ENCODE peak calls at places on chromosomes 1 and 21, in four cellular contexts. H, S, B and R are unnamed samples.

GRCh38 chr1:115275216-115275615 is 62.8 kb downstream of the NGF start:
- DNase-seq in H (no peak), S (no peak), B (peak; percentile 25), R (no peak)

GRCh38 chr1:231885209-231885854 is 258.7 kb downstream of the DISC1 start:
- DNase-seq in H (no peak), S (no peak), B (no peak), R (no peak)

GRCh38 chr21:33698088-33698487 is 55.8 kb downstream of the ITSN1 start:
- DNase-seq in H (no peak), S (no peak), B (peak; percentile 69), R (no peak)

GRCh38 chr1:56566040-56566774 is 13.2 kb downstream of the PLPP3 start:
- DNase-seq in H (no peak), S (no peak), B (peak; percentile 39), R (no peak)

GRCh38 chr1:30809514-30810263 is 52.1 kb upstream of the LAPTM5 start:
- DNase-seq in H (no peak), S (no peak), B (peak; percentile 85), R (peak; percentile 55)

GRCh38 chr1:161772397-161772796 is 6.3 kb downstream of the ATF6 start:
- DNase-seq in H (no peak), S (no peak), B (no peak), R (no peak)

GRCh38 chr1:230578621-230579020 is 63.7 kb upstream of the COG2 start:
- DNase-seq in H (no peak), S (no peak), B (no peak), R (no peak)

GRCh38 chr1:180785306-180785705 is 127.4 kb upstream of the KIAA1614 start:
- DNase-seq in H (no peak), S (no peak), B (no peak), R (no peak)

GRCh38 chr1:29124366-29125236 is 898 bp upstream of the TMEM200B start:
- DNase-seq in H (peak; percentile 77), S (peak; percentile 70), B (peak; percentile 93), R (peak; percentile 30)

GRCh38 chr1:52209429-52209828 is 67.5 kb downstream of the ZFYVE9 start:
- DNase-seq in H (no peak), S (no peak), B (no peak), R (peak; percentile 99)

GRCh38 chr1:76066390-76066789 is 8.2 kb upstream of the ST6GALNAC3 start:
- DNase-seq in H (no peak), S (no peak), B (no peak), R (peak; percentile 65)

GRCh38 chr21:43645414-43645891 is 13.8 kb downstream of the HSF2BP start:
- DNase-seq in H (no peak), S (peak; percentile 54), B (peak; percentile 71), R (peak; percentile 76)

GRCh38 chr1:42135426-42135825 is 17.8 kb upstream of the GUCA2B start:
- DNase-seq in H (no peak), S (no peak), B (no peak), R (no peak)

GRCh38 chr1:220884109-220884980 is 5.1 kb downstream of the HLX start:
- DNase-seq in H (no peak), S (no peak), B (peak; percentile 75), R (no peak)

GRCh38 chr21:43361127-43361492 is 65.8 kb downstream of the SIK1 start:
- DNase-seq in H (no peak), S (no peak), B (no peak), R (peak; percentile 46)

GRCh38 chr1:231338270-231339128 is at the start of gene SPRTN:
- DNase-seq in H (no peak), S (no peak), B (peak; percentile 93), R (no peak)

GRCh38 chr1:109275706-109276345 is 7.1 kb downstream of the PSRC1 start:
- DNase-seq in H (no peak), S (no peak), B (no peak), R (no peak)

GRCh38 chr1:185670187-185670627 is 64.0 kb upstream of the HMCN1 start:
- DNase-seq in H (no peak), S (peak; percentile 17), B (peak; percentile 65), R (peak; percentile 7)

GRCh38 chr1:228217551-228218344 is 9.9 kb downstream of the OBSCN start:
- DNase-seq in H (no peak), S (no peak), B (no peak), R (no peak)

GRCh38 chr21:8989883-8990325 is 1531.5 kb upstream of the TPTE start:
- DNase-seq in H (no peak), S (no peak), B (no peak), R (no peak)

GRCh38 chr1:111334169-111334568 is 43.5 kb downstream of the CHIA start:
- DNase-seq in H (no peak), S (peak; percentile 23), B (peak; percentile 58), R (no peak)

GRCh38 chr1:39695011-39695410 is 3.8 kb upstream of the HPCAL4 start:
- DNase-seq in H (no peak), S (no peak), B (no peak), R (no peak)

GRCh38 chr1:183278736-183279591 is 92.9 kb downstream of the LAMC2 start:
- DNase-seq in H (no peak), S (peak; percentile 70), B (no peak), R (peak; percentile 88)

GRCh38 chr1:203354246-203354645 is 3.3 kb upstream of the FMOD start:
- DNase-seq in H (no peak), S (no peak), B (no peak), R (no peak)

GRCh38 chr1:203349166-203349565 is 1.8 kb downstream of the FMOD start:
- DNase-seq in H (no peak), S (no peak), B (no peak), R (no peak)

GRCh38 chr1:203349757-203350522 is 982 bp downstream of the FMOD start:
- DNase-seq in H (no peak), S (no peak), B (no peak), R (no peak)

GRCh38 chr1:203351037-203351625 is at the start of gene FMOD:
- DNase-seq in H (no peak), S (no peak), B (no peak), R (no peak)

GRCh38 chr1:203353486-203353885 is 2.6 kb upstream of the FMOD start:
- DNase-seq in H (no peak), S (no peak), B (no peak), R (no peak)
- H3K27me3 ChIP-seq in H (no peaks in the 10 kb centered on the region), S (peaks cover 91% of the 10 kb centered on the region), B (no peaks in the 10 kb centered on the region), R (peaks cover 49% of the 10 kb centered on the region)

GRCh38 chr1:212718499-212718898 is 18.9 kb upstream of the BATF3 start:
- DNase-seq in H (no peak), S (no peak), B (no peak), R (no peak)
- H3K4me1 ChIP-seq in H (peaks cover 5% of the 10 kb centered on the region), S (peaks cover 15% of the 10 kb centered on the region), B (no peaks in the 10 kb centered on the region), R (no peaks in the 10 kb centered on the region)

GRCh38 chr1:117655220-117655577 is 49.4 kb downstream of the TENT5C start:
- DNase-seq in H (no peak), S (peak; percentile 62), B (no peak), R (peak; percentile 42)
- H3K27ac ChIP-seq in H (peak overlapping the region; percentile 11), S (peak overlapping the region; percentile 57), B (no peak overlapping the region), R (no peak overlapping the region)

GRCh38 chr1:2946291-2946690 is 75.0 kb upstream of the ACTRT2 start:
- DNase-seq in H (no peak), S (no peak), B (no peak), R (no peak)
- H3K27me3 ChIP-seq in H (peaks cover 36% of the 10 kb centered on the region), S (peaks cover 73% of the 10 kb centered on the region), B (no peaks in the 10 kb centered on the region), R (no peaks in the 10 kb centered on the region)

DNA sequence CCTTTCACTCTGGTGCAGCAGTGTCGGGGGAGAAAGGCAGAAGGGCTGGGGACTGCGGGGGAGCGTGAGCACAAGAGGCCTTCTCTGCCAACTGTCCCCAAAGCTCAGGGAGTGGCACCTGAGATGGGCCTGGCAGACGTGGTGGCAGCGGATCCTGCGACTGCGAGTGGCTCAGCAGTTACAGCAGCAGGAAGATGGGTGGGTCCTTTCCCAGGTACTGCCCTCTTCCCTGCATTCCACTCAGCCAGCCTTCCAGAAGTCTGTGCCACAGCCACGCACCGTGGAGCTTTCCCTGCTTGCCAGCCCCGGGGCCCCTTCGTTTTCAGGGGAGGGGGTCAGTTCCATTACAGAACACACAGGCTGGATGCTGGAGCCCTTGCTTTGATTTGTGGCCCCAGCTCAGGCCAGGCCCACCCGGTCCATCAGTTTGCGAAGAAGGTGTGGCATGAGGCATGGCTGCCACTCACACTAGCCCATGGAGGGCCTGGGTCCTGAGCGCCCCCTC is 17.2 kb downstream of the MTHFR start:
- DNase-seq in H (peak; percentile 75), S (no peak), B (no peak), R (no peak)
- H3K4me1 ChIP-seq in H (peaks cover 81% of the 10 kb centered on the region), S (peaks cover 4% of the 10 kb centered on the region), B (peaks cover 79% of the 10 kb centered on the region), R (no peaks in the 10 kb centered on the region)

GRCh38 chr21:14452031-14452778 is 69.3 kb upstream of the HSPA13 start:
- DNase-seq in H (no peak), S (no peak), B (no peak), R (no peak)

GRCh38 chr21:14453339-14453738 is 70.4 kb upstream of the HSPA13 start:
- DNase-seq in H (no peak), S (no peak), B (no peak), R (no peak)

GRCh38 chr21:14452842-14453241 is 69.9 kb upstream of the HSPA13 start:
- DNase-seq in H (no peak), S (no peak), B (no peak), R (no peak)

GRCh38 chr21:14453964-14454641 is 71.2 kb upstream of the HSPA13 start:
- DNase-seq in H (no peak), S (no peak), B (peak; percentile 7), R (no peak)

DNA sequence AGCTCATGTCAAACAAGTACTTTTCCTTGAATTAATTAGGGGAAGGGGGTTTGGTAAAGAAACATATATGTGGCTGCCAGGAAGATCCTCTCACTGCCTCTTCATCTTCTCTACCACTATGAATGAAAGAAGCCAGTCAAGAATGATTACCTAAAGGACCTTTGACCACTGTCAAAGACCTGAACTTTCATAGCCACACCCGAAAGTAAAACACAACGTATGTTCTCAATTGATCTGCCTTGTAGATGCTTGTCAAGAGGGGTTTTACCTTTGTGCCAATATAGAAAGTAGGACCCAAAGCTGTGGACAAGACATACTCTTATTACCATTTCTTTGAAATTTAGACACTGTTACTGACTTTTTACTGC is 71.7 kb upstream of the HSPA13 start:
- DNase-seq in H (no peak), S (no peak), B (no peak), R (no peak)
- H3K27ac ChIP-seq in H (no peak overlapping the region), S (no peak overlapping the region), B (peak overlapping the region; percentile 90), R (no peak overlapping the region)

GRCh38 chr1:202708456-202709275 is 1.6 kb downstream of the SYT2 start:
- DNase-seq in H (no peak), S (no peak), B (no peak), R (no peak)
- H3K27me3 ChIP-seq in H (peaks cover 71% of the 10 kb centered on the region), S (peaks cover 74% of the 10 kb centered on the region), B (peaks cover 92% of the 10 kb centered on the region), R (peaks cover 97% of the 10 kb centered on the region)

GRCh38 chr1:43947890-43948437 is 1.2 kb downstream of the IPO13 start:
- DNase-seq in H (no peak), S (no peak), B (no peak), R (no peak)
- H3K4me1 ChIP-seq in H (peaks cover 29% of the 10 kb centered on the region), S (peaks cover 26% of the 10 kb centered on the region), B (peaks cover 12% of the 10 kb centered on the region), R (no peaks in the 10 kb centered on the region)

GRCh38 chr1:156470483-156470882 is 30.1 kb downstream of the MEF2D start:
- DNase-seq in H (no peak), S (no peak), B (no peak), R (no peak)

GRCh38 chr1:156467385-156467784 is 33.2 kb downstream of the MEF2D start:
- DNase-seq in H (no peak), S (no peak), B (no peak), R (no peak)

GRCh38 chr1:156465747-156466365 is 34.7 kb downstream of the MEF2D start:
- DNase-seq in H (no peak), S (no peak), B (no peak), R (no peak)

GRCh38 chr1:156468693-156469345 is 31.8 kb downstream of the MEF2D start:
- DNase-seq in H (no peak), S (no peak), B (no peak), R (no peak)

GRCh38 chr1:156467906-156468305 is 32.7 kb downstream of the MEF2D start:
- DNase-seq in H (no peak), S (no peak), B (no peak), R (no peak)
- H3K27ac ChIP-seq in H (no peak overlapping the region), S (no peak overlapping the region), B (no peak overlapping the region), R (no peak overlapping the region)